ENCODE peak calls at places on chromosomes 12 and 14, in seven cellular contexts. One of them, this sample, is unnamed.

GRCh38 chr14:104968541-104969401 is 9.4 kb downstream of the AHNAK2 start:
- DNase-seq in GM06990: no peak
- DNase-seq in testis: no peak
- DNase-seq in GM12878: no peak
- DNase-seq in dorsolateral prefrontal cortex: no peak
- DNase-seq in lower lobe of right lung: peak
- DNase-seq in astrocyte of the spinal cord: no peak
- DNase-seq in this sample: peak

GRCh38 chr12:49623142-49623899 is at the start of gene PRPF40B:
- DNase-seq in GM06990: peak
- DNase-seq in testis: peak
- DNase-seq in GM12878: peak
- DNase-seq in dorsolateral prefrontal cortex: peak
- DNase-seq in lower lobe of right lung: peak
- DNase-seq in astrocyte of the spinal cord: peak
- DNase-seq in this sample: peak

GRCh38 chr12:107515446-107515958 is 170.1 kb upstream of the PWP1 start:
- DNase-seq in GM06990: no peak
- DNase-seq in testis: no peak
- DNase-seq in GM12878: no peak
- DNase-seq in dorsolateral prefrontal cortex: no peak
- DNase-seq in lower lobe of right lung: no peak
- DNase-seq in astrocyte of the spinal cord: peak
- DNase-seq in this sample: peak

GRCh38 chr14:59897757-59898383 is 22.1 kb upstream of the LRRC9 start:
- DNase-seq in GM06990: no peak
- DNase-seq in testis: peak
- DNase-seq in GM12878: no peak
- DNase-seq in dorsolateral prefrontal cortex: no peak
- DNase-seq in lower lobe of right lung: no peak
- DNase-seq in astrocyte of the spinal cord: peak
- DNase-seq in this sample: no peak

GRCh38 chr12:76152161-76152807 is 67.8 kb upstream of the NAP1L1 start:
- DNase-seq in GM06990: peak
- DNase-seq in testis: no peak
- DNase-seq in GM12878: peak
- DNase-seq in dorsolateral prefrontal cortex: no peak
- DNase-seq in lower lobe of right lung: no peak
- DNase-seq in astrocyte of the spinal cord: no peak
- DNase-seq in this sample: no peak

GRCh38 chr12:89040146-89040964 is 311.9 kb downstream of the DUSP6 start:
- DNase-seq in GM06990: peak
- DNase-seq in testis: no peak
- DNase-seq in GM12878: no peak
- DNase-seq in dorsolateral prefrontal cortex: no peak
- DNase-seq in lower lobe of right lung: peak
- DNase-seq in astrocyte of the spinal cord: peak
- DNase-seq in this sample: no peak

GRCh38 chr14:90500665-90501370 is 104.0 kb downstream of the CALM1 start:
- DNase-seq in GM06990: no peak
- DNase-seq in testis: no peak
- DNase-seq in GM12878: no peak
- DNase-seq in dorsolateral prefrontal cortex: no peak
- DNase-seq in lower lobe of right lung: no peak
- DNase-seq in astrocyte of the spinal cord: no peak
- DNase-seq in this sample: no peak

GRCh38 chr12:25994252-25994651 is 35.8 kb downstream of the RASSF8 start:
- DNase-seq in GM06990: no peak
- DNase-seq in testis: no peak
- DNase-seq in GM12878: no peak
- DNase-seq in dorsolateral prefrontal cortex: no peak
- DNase-seq in lower lobe of right lung: no peak
- DNase-seq in astrocyte of the spinal cord: peak
- DNase-seq in this sample: peak

GRCh38 chr12:75478395-75478794 is 2.2 kb upstream of the GLIPR1 start:
- DNase-seq in GM06990: no peak
- DNase-seq in testis: no peak
- DNase-seq in GM12878: peak
- DNase-seq in dorsolateral prefrontal cortex: no peak
- DNase-seq in lower lobe of right lung: no peak
- DNase-seq in astrocyte of the spinal cord: peak
- DNase-seq in this sample: peak

GRCh38 chr14:33271891-33272290 is 333.2 kb downstream of the NPAS3 start:
- DNase-seq in GM06990: no peak
- DNase-seq in testis: no peak
- DNase-seq in GM12878: no peak
- DNase-seq in dorsolateral prefrontal cortex: no peak
- DNase-seq in lower lobe of right lung: no peak
- DNase-seq in astrocyte of the spinal cord: no peak
- DNase-seq in this sample: peak

GRCh38 chr12:53208877-53209463 is 1.9 kb upstream of the ITGB7 start:
- DNase-seq in GM06990: peak
- DNase-seq in testis: no peak
- DNase-seq in GM12878: no peak
- DNase-seq in dorsolateral prefrontal cortex: no peak
- DNase-seq in lower lobe of right lung: no peak
- DNase-seq in astrocyte of the spinal cord: no peak
- DNase-seq in this sample: no peak

GRCh38 chr12:18576104-18576622 is 161.6 kb downstream of the PLCZ1 start:
- DNase-seq in GM06990: no peak
- DNase-seq in testis: no peak
- DNase-seq in GM12878: no peak
- DNase-seq in dorsolateral prefrontal cortex: no peak
- DNase-seq in lower lobe of right lung: no peak
- DNase-seq in astrocyte of the spinal cord: peak
- DNase-seq in this sample: no peak

GRCh38 chr12:56007892-56008471 is 10.9 kb downstream of the SUOX start:
- DNase-seq in GM06990: no peak
- DNase-seq in testis: peak
- DNase-seq in GM12878: no peak
- DNase-seq in dorsolateral prefrontal cortex: no peak
- DNase-seq in lower lobe of right lung: no peak
- DNase-seq in astrocyte of the spinal cord: no peak
- DNase-seq in this sample: peak

GRCh38 chr12:105279460-105280056 is 43.6 kb upstream of the APPL2 start:
- DNase-seq in GM06990: peak
- DNase-seq in testis: no peak
- DNase-seq in GM12878: no peak
- DNase-seq in dorsolateral prefrontal cortex: no peak
- DNase-seq in lower lobe of right lung: no peak
- DNase-seq in astrocyte of the spinal cord: no peak
- DNase-seq in this sample: peak

GRCh38 chr12:105358789-105359188 is 28.3 kb downstream of the C12orf75 start:
- DNase-seq in GM06990: no peak
- DNase-seq in testis: no peak
- DNase-seq in GM12878: peak
- DNase-seq in dorsolateral prefrontal cortex: no peak
- DNase-seq in lower lobe of right lung: no peak
- DNase-seq in astrocyte of the spinal cord: no peak
- DNase-seq in this sample: no peak

GRCh38 chr12:101018540-101018939 is 191.5 kb downstream of the SLC5A8 start:
- DNase-seq in GM06990: no peak
- DNase-seq in testis: no peak
- DNase-seq in GM12878: no peak
- DNase-seq in dorsolateral prefrontal cortex: no peak
- DNase-seq in lower lobe of right lung: no peak
- DNase-seq in astrocyte of the spinal cord: peak
- DNase-seq in this sample: peak

GRCh38 chr14:76647699-76648298 is 113.5 kb upstream of the VASH1 start:
- DNase-seq in GM06990: no peak
- DNase-seq in testis: peak
- DNase-seq in GM12878: no peak
- DNase-seq in dorsolateral prefrontal cortex: no peak
- DNase-seq in lower lobe of right lung: no peak
- DNase-seq in astrocyte of the spinal cord: peak
- DNase-seq in this sample: peak

GRCh38 chr14:104341532-104342434 is 203.4 kb downstream of the KIF26A start:
- DNase-seq in GM06990: no peak
- DNase-seq in testis: peak
- DNase-seq in GM12878: no peak
- DNase-seq in dorsolateral prefrontal cortex: peak
- DNase-seq in lower lobe of right lung: peak
- DNase-seq in astrocyte of the spinal cord: no peak
- DNase-seq in this sample: peak

GRCh38 chr12:98126637-98127335 is 388.6 kb upstream of the TMPO start:
- DNase-seq in GM06990: no peak
- DNase-seq in testis: peak
- DNase-seq in GM12878: no peak
- DNase-seq in dorsolateral prefrontal cortex: no peak
- DNase-seq in lower lobe of right lung: no peak
- DNase-seq in astrocyte of the spinal cord: no peak
- DNase-seq in this sample: no peak

GRCh38 chr14:58702466-58703148 is 64.8 kb downstream of the DACT1 start:
- DNase-seq in GM06990: no peak
- DNase-seq in testis: no peak
- DNase-seq in GM12878: no peak
- DNase-seq in dorsolateral prefrontal cortex: no peak
- DNase-seq in lower lobe of right lung: no peak
- DNase-seq in astrocyte of the spinal cord: no peak
- DNase-seq in this sample: no peak

GRCh38 chr14:88516742-88517418 is 37.9 kb downstream of the PTPN21 start:
- DNase-seq in GM06990: no peak
- DNase-seq in testis: no peak
- DNase-seq in GM12878: no peak
- DNase-seq in dorsolateral prefrontal cortex: no peak
- DNase-seq in lower lobe of right lung: no peak
- DNase-seq in astrocyte of the spinal cord: no peak
- DNase-seq in this sample: peak

GRCh38 chr12:118023461-118023860 is 7.0 kb downstream of the RFC5 start:
- DNase-seq in GM06990: no peak
- DNase-seq in testis: peak
- DNase-seq in GM12878: no peak
- DNase-seq in dorsolateral prefrontal cortex: peak
- DNase-seq in lower lobe of right lung: no peak
- DNase-seq in astrocyte of the spinal cord: no peak
- DNase-seq in this sample: no peak

GRCh38 chr14:103932791-103933490 is 4.7 kb downstream of the TDRD9 start:
- DNase-seq in GM06990: no peak
- DNase-seq in testis: no peak
- DNase-seq in GM12878: no peak
- DNase-seq in dorsolateral prefrontal cortex: no peak
- DNase-seq in lower lobe of right lung: no peak
- DNase-seq in astrocyte of the spinal cord: no peak
- DNase-seq in this sample: no peak

GRCh38 chr14:97039717-97040363 is 242.7 kb downstream of the VRK1 start:
- DNase-seq in GM06990: no peak
- DNase-seq in testis: no peak
- DNase-seq in GM12878: peak
- DNase-seq in dorsolateral prefrontal cortex: no peak
- DNase-seq in lower lobe of right lung: no peak
- DNase-seq in astrocyte of the spinal cord: no peak
- DNase-seq in this sample: no peak

GRCh38 chr12:57149309-57149900 is 2.0 kb upstream of the LRP1-AS start:
- DNase-seq in GM06990: no peak
- DNase-seq in testis: peak
- DNase-seq in GM12878: no peak
- DNase-seq in dorsolateral prefrontal cortex: no peak
- DNase-seq in lower lobe of right lung: no peak
- DNase-seq in astrocyte of the spinal cord: no peak
- DNase-seq in this sample: peak

GRCh38 chr12:22653790-22654189 is 28.8 kb downstream of the ETNK1 start:
- DNase-seq in GM06990: no peak
- DNase-seq in testis: no peak
- DNase-seq in GM12878: no peak
- DNase-seq in dorsolateral prefrontal cortex: no peak
- DNase-seq in lower lobe of right lung: no peak
- DNase-seq in astrocyte of the spinal cord: no peak
- DNase-seq in this sample: no peak

GRCh38 chr12:117045175-117045997 is 53.8 kb downstream of the TESC start:
- DNase-seq in GM06990: no peak
- DNase-seq in testis: no peak
- DNase-seq in GM12878: no peak
- DNase-seq in dorsolateral prefrontal cortex: peak
- DNase-seq in lower lobe of right lung: no peak
- DNase-seq in astrocyte of the spinal cord: no peak
- DNase-seq in this sample: no peak

GRCh38 chr12:48954061-48954460 is 3.2 kb downstream of the ARF3 start:
- DNase-seq in GM06990: no peak
- DNase-seq in testis: no peak
- DNase-seq in GM12878: no peak
- DNase-seq in dorsolateral prefrontal cortex: no peak
- DNase-seq in lower lobe of right lung: no peak
- DNase-seq in astrocyte of the spinal cord: no peak
- DNase-seq in this sample: no peak

GRCh38 chr12:120265483-120266179 is at the start of gene PXN:
- DNase-seq in GM06990: peak
- DNase-seq in testis: peak
- DNase-seq in GM12878: peak
- DNase-seq in dorsolateral prefrontal cortex: peak
- DNase-seq in lower lobe of right lung: peak
- DNase-seq in astrocyte of the spinal cord: peak
- DNase-seq in this sample: peak

GRCh38 chr14:41285193-41285748 is 321.4 kb upstream of the LRFN5 start:
- DNase-seq in GM06990: no peak
- DNase-seq in testis: peak
- DNase-seq in GM12878: no peak
- DNase-seq in dorsolateral prefrontal cortex: no peak
- DNase-seq in lower lobe of right lung: no peak
- DNase-seq in astrocyte of the spinal cord: peak
- DNase-seq in this sample: peak

GRCh38 chr14:41280745-41281144 is 325.9 kb upstream of the LRFN5 start:
- DNase-seq in GM06990: no peak
- DNase-seq in testis: no peak
- DNase-seq in GM12878: no peak
- DNase-seq in dorsolateral prefrontal cortex: no peak
- DNase-seq in lower lobe of right lung: no peak
- DNase-seq in astrocyte of the spinal cord: peak
- DNase-seq in this sample: peak
- TF ChIP-seq CTCF in GM06990: no peak
- TF ChIP-seq CTCF in testis: no peak
- TF ChIP-seq CTCF in GM12878: peak
- TF ChIP-seq CTCF in dorsolateral prefrontal cortex: no peak
- TF ChIP-seq CTCF in lower lobe of right lung: peak
- TF ChIP-seq CTCF in astrocyte of the spinal cord: peak
- TF ChIP-seq CTCF in this sample: peak

GRCh38 chr14:100067971-100068959 is 3.0 kb downstream of the EVL start:
- DNase-seq in GM06990: peak
- DNase-seq in testis: peak
- DNase-seq in GM12878: peak
- DNase-seq in dorsolateral prefrontal cortex: peak
- DNase-seq in lower lobe of right lung: peak
- DNase-seq in astrocyte of the spinal cord: no peak
- DNase-seq in this sample: peak
- H3K4me3 ChIP-seq in GM06990: peak
- H3K4me3 ChIP-seq in testis: no peak
- H3K4me3 ChIP-seq in GM12878: peak
- H3K4me3 ChIP-seq in dorsolateral prefrontal cortex: peak
- H3K4me3 ChIP-seq in lower lobe of right lung: peak
- H3K4me3 ChIP-seq in astrocyte of the spinal cord: no peak
- H3K4me3 ChIP-seq in this sample: no peak

GRCh38 chr12:47079365-47079893 is at the start of gene PCED1B:
- DNase-seq in GM06990: peak
- DNase-seq in testis: peak
- DNase-seq in GM12878: no peak
- DNase-seq in dorsolateral prefrontal cortex: peak
- DNase-seq in lower lobe of right lung: peak
- DNase-seq in astrocyte of the spinal cord: peak
- DNase-seq in this sample: peak
- TF ChIP-seq CTCF in GM06990: peak
- TF ChIP-seq CTCF in testis: no peak
- TF ChIP-seq CTCF in GM12878: peak
- TF ChIP-seq CTCF in dorsolateral prefrontal cortex: no peak
- TF ChIP-seq CTCF in lower lobe of right lung: peak
- TF ChIP-seq CTCF in astrocyte of the spinal cord: peak
- TF ChIP-seq CTCF in this sample: peak

GRCh38 chr14:20591235-20591634 is at the start of gene RNASE12:
- DNase-seq in GM06990: no peak
- DNase-seq in testis: no peak
- DNase-seq in GM12878: no peak
- DNase-seq in dorsolateral prefrontal cortex: no peak
- DNase-seq in lower lobe of right lung: no peak
- DNase-seq in astrocyte of the spinal cord: no peak
- DNase-seq in this sample: no peak
- H3K4me3 ChIP-seq in GM06990: no peak
- H3K4me3 ChIP-seq in testis: no peak
- H3K4me3 ChIP-seq in GM12878: no peak
- H3K4me3 ChIP-seq in dorsolateral prefrontal cortex: no peak
- H3K4me3 ChIP-seq in lower lobe of right lung: no peak
- H3K4me3 ChIP-seq in astrocyte of the spinal cord: no peak
- H3K4me3 ChIP-seq in this sample: no peak

This sample was measured in fibroblast of villous mesenchyme.